ENCODE peak calls at places on chromosomes 6 and 20, in four cellular contexts. Z, K, M and T are unnamed samples.

GRCh38 chr20:43755390-43755789 is 28.6 kb upstream of the GTSF1L start:
- DNase-seq in Z (no peak), K (no peak), M (no peak), T (no peak)

GRCh38 chr6:35368038-35368887 is 25.9 kb downstream of the PPARD start:
- DNase-seq in Z (no peak), K (peak; percentile 96), M (peak; percentile 93), T (peak; percentile 93)

GRCh38 chr6:54043360-54043759 is 67.9 kb upstream of the MLIP start:
- DNase-seq in Z (no peak), K (no peak), M (no peak), T (no peak)

GRCh38 chr6:41706876-41707564 is 28.4 kb downstream of the TFEB start:
- DNase-seq in Z (no peak), K (no peak), M (no peak), T (no peak)

GRCh38 chr20:6164421-6165341 is 41.9 kb upstream of the FERMT1 start:
- DNase-seq in Z (no peak), K (no peak), M (peak; percentile 15), T (no peak)

GRCh38 chr6:142692942-142693341 is 252.0 kb downstream of the HIVEP2 start:
- DNase-seq in Z (no peak), K (peak; percentile 62), M (peak; percentile 41), T (no peak)

GRCh38 chr6:1767481-1768246 is 157.9 kb downstream of the FOXC1 start:
- DNase-seq in Z (no peak), K (no peak), M (no peak), T (no peak)

GRCh38 chr6:105106260-105106659 is 73.6 kb downstream of the POPDC3 start:
- DNase-seq in Z (no peak), K (no peak), M (no peak), T (no peak)

GRCh38 chr6:167797079-167797870 is 29.4 kb upstream of the AFDN start:
- DNase-seq in Z (no peak), K (no peak), M (no peak), T (no peak)

GRCh38 chr6:5497896-5498578 is 236.7 kb downstream of the FARS2 start:
- DNase-seq in Z (no peak), K (no peak), M (no peak), T (no peak)

GRCh38 chr6:37556884-37557644 is 57.4 kb upstream of the CCDC167 start:
- DNase-seq in Z (no peak), K (no peak), M (no peak), T (no peak)

GRCh38 chr20:58867211-58867610 is 14.7 kb downstream of the GNAS start:
- DNase-seq in Z (no peak), K (no peak), M (no peak), T (no peak)

GRCh38 chr6:122482750-122483080 is 11.1 kb upstream of the SERINC1 start:
- DNase-seq in Z (no peak), K (no peak), M (no peak), T (no peak)

GRCh38 chr6:139150915-139151314 is 16.0 kb downstream of the HECA start:
- DNase-seq in Z (no peak), K (no peak), M (no peak), T (no peak)

GRCh38 chr20:41135888-41136243 is 1.5 kb upstream of the PLCG1 start:
- DNase-seq in Z (no peak), K (no peak), M (no peak), T (no peak)

GRCh38 chr6:139690007-139690406 is 315.6 kb upstream of the CITED2 start:
- DNase-seq in Z (no peak), K (no peak), M (no peak), T (no peak)

GRCh38 chr20:24913076-24913628 is 35.9 kb upstream of the CST7 start:
- DNase-seq in Z (no peak), K (no peak), M (no peak), T (no peak)
- TF ChIP-seq JUND in Z (no peak), K (no peak), M (no peak), T (no peak)

DNA sequence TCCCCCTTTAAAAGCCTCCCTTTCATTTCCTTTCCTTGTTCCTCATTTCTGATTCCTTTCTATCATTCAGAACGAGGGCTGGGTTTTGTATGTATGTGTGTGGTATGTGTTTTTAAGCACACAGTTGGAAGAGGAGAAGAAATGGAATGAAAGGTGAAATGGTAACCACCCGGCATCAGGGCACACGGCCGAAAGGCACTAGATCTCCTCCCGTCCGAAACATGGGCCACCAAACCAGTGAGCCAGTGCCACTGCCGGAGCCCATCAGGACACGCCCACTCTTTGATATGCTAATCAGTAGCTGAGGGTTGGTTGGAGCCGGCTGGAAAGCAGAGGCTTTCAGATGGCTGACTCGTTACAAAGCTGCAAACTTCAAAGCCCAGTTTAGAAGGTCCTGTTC is 228.6 kb upstream of the JARID2 start:
- DNase-seq in Z (no peak), K (no peak), M (no peak), T (no peak)
- TF ChIP-seq JUND in Z (no peak), K (no peak), M (no peak), T (no peak)

GRCh38 chr20:14860410-14860814 is 523.0 kb upstream of the FLRT3 start:
- DNase-seq in Z (no peak), K (peak; percentile 16), M (no peak), T (no peak)
- TF ChIP-seq JUND in Z (no peak), K (no peak), M (no peak), T (no peak)

DNA sequence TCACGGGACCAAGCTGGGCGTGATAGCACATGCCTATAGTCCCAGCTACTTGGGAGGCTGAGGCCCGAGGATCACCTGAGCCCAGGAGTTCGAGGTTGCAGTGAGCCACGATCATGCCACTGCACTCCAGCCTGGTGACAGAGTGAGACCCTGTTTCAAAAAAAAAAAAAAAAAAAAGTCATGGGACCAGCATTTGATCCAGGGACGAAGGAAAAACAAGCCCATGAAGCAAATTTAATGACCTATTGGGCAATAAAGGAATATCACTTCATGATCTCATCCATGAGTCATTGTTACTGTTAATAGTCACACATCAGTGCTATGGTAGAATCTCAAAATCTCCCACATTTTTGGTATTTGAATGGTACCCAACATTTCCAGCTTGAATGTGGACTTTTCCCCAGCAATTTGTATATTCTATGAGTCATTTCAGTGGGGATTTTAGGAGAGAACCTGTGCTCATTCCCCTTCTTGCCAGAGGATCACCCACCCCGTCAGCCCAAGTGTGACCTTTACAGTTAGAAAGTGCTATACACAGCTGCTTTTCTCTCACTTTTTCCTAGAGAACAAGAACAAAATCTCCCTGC is 8.5 kb upstream of the SOD2 start:
- DNase-seq in Z (no peak), K (peak; percentile 43), M (no peak), T (no peak)
- TF ChIP-seq JUND in Z (no peak), K (no peak), M (peak; percentile 74), T (no peak)

GRCh38 chr20:63080811-63081210 is 74.0 kb upstream of the BHLHE23 start:
- DNase-seq in Z (no peak), K (no peak), M (no peak), T (no peak)

GRCh38 chr20:63081351-63081750 is 74.6 kb upstream of the BHLHE23 start:
- DNase-seq in Z (no peak), K (no peak), M (no peak), T (no peak)

GRCh38 chr20:63081831-63082230 is 75.1 kb upstream of the BHLHE23 start:
- DNase-seq in Z (no peak), K (no peak), M (no peak), T (no peak)

GRCh38 chr20:63079971-63080370 is 73.2 kb upstream of the BHLHE23 start:
- DNase-seq in Z (no peak), K (no peak), M (no peak), T (no peak)

DNA sequence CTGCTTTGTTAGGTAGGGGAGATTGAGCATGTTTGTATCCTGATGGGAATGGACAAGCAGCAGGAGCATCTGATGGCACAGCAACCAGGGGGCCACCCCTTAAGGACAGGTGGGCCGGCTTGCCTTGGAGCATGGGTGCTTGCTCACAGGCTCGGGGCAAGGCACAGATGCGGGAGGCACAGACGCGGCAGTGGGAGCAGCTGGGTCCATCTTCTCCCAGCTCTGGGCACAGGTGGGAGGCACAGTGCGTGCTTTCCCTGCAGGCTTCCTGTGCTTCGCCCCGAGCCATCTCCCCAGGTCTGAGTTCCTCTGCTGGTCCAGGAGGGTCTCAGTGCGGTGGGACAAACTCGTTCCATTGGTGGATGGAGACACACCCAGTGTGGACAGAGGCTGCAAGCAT is 73.6 kb upstream of the BHLHE23 start:
- DNase-seq in Z (no peak), K (no peak), M (no peak), T (no peak)
- TF ChIP-seq JUND in Z (no peak), K (no peak), M (no peak), T (no peak)

DNA sequence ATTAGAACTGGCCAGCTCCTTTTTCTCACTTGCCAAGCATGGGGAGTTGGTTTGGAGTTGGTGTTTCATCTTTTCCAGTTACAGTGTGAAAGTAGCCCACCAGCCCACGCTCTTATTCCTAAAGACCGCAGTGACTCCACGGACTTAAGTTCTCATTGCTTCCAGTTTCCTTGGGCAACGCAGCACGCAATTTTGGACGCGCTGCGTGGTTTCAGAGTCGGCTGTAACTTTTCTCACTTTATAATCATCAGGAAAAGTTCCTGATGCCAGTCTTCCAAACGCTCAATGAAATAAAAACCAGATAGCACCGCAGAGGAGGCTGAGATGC is 377 bp upstream of the PEX7 start:
- DNase-seq in Z (no peak), K (no peak), M (no peak), T (no peak)
- TF ChIP-seq JUND in Z (no peak), K (no peak), M (no peak), T (no peak)

DNA sequence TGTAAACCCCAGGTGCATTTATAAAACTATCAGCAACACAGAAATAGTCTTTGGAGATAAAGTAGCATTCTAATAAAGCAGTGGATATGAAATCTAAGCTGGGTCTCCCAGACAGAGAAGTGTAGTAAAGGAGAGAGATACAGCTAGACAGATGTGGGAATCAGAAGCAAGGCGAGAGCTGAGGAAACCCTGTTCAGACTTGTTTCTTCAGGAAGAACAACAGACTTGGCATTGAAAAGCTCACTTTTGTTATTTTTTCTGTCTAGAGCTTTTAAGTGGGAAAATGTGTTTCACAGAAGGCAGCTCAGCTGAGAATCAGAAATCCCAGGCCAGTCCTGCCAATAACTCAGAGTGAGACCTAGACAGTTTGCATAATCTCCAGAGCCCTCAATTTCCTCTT is 52.9 kb downstream of the SLC35B3 start:
- DNase-seq in Z (no peak), K (no peak), M (no peak), T (no peak)
- TF ChIP-seq JUND in Z (no peak), K (no peak), M (no peak), T (no peak)

GRCh38 chr6:20432692-20433091 is 31.0 kb downstream of the E2F3 start:
- DNase-seq in Z (no peak), K (no peak), M (no peak), T (no peak)
- TF ChIP-seq JUND in Z (no peak), K (no peak), M (no peak), T (no peak)

DNA sequence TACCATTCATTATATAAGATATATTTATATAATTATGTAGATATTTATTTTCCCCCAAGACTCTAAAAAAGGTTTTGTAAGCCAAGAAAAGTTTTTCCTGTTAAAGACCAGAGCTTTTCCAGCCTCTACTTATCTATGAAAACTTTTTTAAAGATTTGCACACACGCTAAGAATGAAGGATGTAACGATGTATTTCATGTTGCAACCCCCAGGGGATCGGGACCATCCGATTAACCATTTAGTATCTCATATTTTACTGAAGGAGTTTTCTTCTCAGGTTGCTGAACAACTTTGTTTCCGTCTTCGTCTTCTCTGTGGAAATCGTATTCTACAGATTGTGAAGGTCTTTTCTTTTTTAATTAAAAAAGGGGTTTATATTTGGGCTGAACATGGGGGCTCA is 70.0 kb upstream of the SASH1 start:
- DNase-seq in Z (no peak), K (no peak), M (no peak), T (no peak)
- TF ChIP-seq JUND in Z (no peak), K (no peak), M (no peak), T (no peak)